ENCODE peak calls at places on chromosomes 11 and 22, in seven cellular contexts. N, D, G, I, X, B and C are unnamed samples.

GRCh38 chr11:69593851-69594250 is 47.1 kb upstream of the CCND1 start:
- DNase-seq in N (no peak), G (no peak), B (no peak), X (no peak), D (no peak), I (no peak), C (no peak)

GRCh38 chr11:69939551-69940245 is 120.5 kb upstream of the FGF3 start:
- DNase-seq in X (no peak), N (no peak), G (peak), B (peak), D (peak), I (no peak), C (no peak)

GRCh38 chr11:130840683-130841082 is 75.6 kb downstream of the SNX19 start:
- DNase-seq in N (no peak), I (no peak), X (no peak), D (no peak), B (no peak), G (no peak), C (no peak)

GRCh38 chr22:18096823-18097222 is 13.8 kb upstream of the TUBA8 start:
- DNase-seq in N (no peak), X (no peak), B (no peak), I (no peak), G (no peak), D (no peak), C (no peak)

GRCh38 chr11:64164392-64165312 is 1.3 kb downstream of the MACROD1 start:
- DNase-seq in B (peak), X (peak), N (no peak), I (no peak), G (no peak), D (no peak), C (no peak)

GRCh38 chr22:47035443-47035881 is 273.0 kb downstream of the TBC1D22A start:
- DNase-seq in X (no peak), N (no peak), B (no peak), I (no peak), D (no peak), G (no peak), C (no peak)

GRCh38 chr11:58900479-58901420 is 38.5 kb upstream of the GLYATL1 start:
- DNase-seq in B (peak), I (peak), G (no peak), N (peak), X (peak), D (peak), C (peak)

GRCh38 chr11:76763573-76764348 is 19.4 kb upstream of the TSKU start:
- DNase-seq in G (peak), B (no peak), D (peak), X (peak), N (peak), I (no peak), C (peak)

GRCh38 chr11:117604349-117604995 is 192.5 kb downstream of the DSCAML1 start:
- DNase-seq in N (peak), I (no peak), D (no peak), X (peak), G (peak), B (no peak), C (no peak)

GRCh38 chr11:86473991-86474833 is 99.5 kb downstream of the CCDC81 start:
- DNase-seq in I (no peak), B (no peak), D (no peak), X (peak), N (no peak), G (peak), C (peak)

GRCh38 chr11:69116671-69117070 is 39.1 kb upstream of the SMIM38 start:
- DNase-seq in B (no peak), N (no peak), I (no peak), G (no peak), D (no peak), X (no peak), C (no peak)

GRCh38 chr11:12433571-12434061 is 56.2 kb downstream of the PARVA start:
- DNase-seq in X (peak), G (peak), N (peak), D (peak), I (no peak), B (no peak), C (no peak)

GRCh38 chr11:2645779-2646118 is 54.0 kb downstream of the KCNQ1OT1 start:
- DNase-seq in X (no peak), G (no peak), N (no peak), I (no peak), B (no peak), D (no peak), C (no peak)

GRCh38 chr11:96102664-96103068 is 178.8 kb upstream of the MTMR2 start:
- DNase-seq in G (peak), D (peak), X (peak), N (peak), I (no peak), B (no peak), C (peak)

GRCh38 chr11:79312591-79313267 is 128.1 kb downstream of the TENM4 start:
- DNase-seq in B (no peak), D (peak), X (no peak), N (peak), G (no peak), I (no peak), C (no peak)

GRCh38 chr11:44661311-44661717 is 65.4 kb upstream of the TSPAN18 start:
- DNase-seq in B (no peak), I (no peak), D (peak), N (no peak), G (no peak), X (no peak), C (no peak)

GRCh38 chr11:12989428-12990242 is 19.5 kb upstream of the RASSF10 start:
- DNase-seq in N (peak), X (no peak), I (no peak), D (no peak), B (no peak), G (peak), C (peak)

GRCh38 chr11:134668076-134668475 is 256.0 kb upstream of the B3GAT1 start:
- DNase-seq in G (no peak), N (no peak), X (no peak), D (no peak), I (no peak), B (no peak), C (no peak)

GRCh38 chr22:26428515-26429457 is at the start of gene ASPHD2:
- DNase-seq in N (peak), B (peak), X (peak), I (peak), G (peak), D (peak), C (peak)

GRCh38 chr11:61946894-61947293 is 3.3 kb upstream of the BEST1 start:
- DNase-seq in D (no peak), I (no peak), G (no peak), B (no peak), X (no peak), N (no peak), C (no peak)

GRCh38 chr22:37930952-37931440 is 22.4 kb downstream of the C22orf23 start:
- DNase-seq in D (no peak), N (no peak), X (no peak), G (no peak), B (peak), I (no peak), C (no peak)